ENCODE peak calls at places on chromosome X, in five cellular contexts. N, C, I, K and G are unnamed samples.

GRCh38 chrX:151722241-151722846 is 6.5 kb downstream of the FATE1 start:
- DNase-seq in K (no peak), N (no peak), C (no peak), I (no peak), G (peak)

GRCh38 chrX:118740276-118740889 is 13.0 kb downstream of the IL13RA1 start:
- DNase-seq in N (no peak), I (no peak), C (no peak), K (no peak), G (no peak)

GRCh38 chrX:149473092-149473491 is 32.0 kb downstream of the IDS start:
- DNase-seq in I (no peak), N (no peak), K (no peak), C (no peak), G (peak)

GRCh38 chrX:78527263-78527662 is 131.9 kb downstream of the RTL3 start:
- DNase-seq in N (no peak), K (no peak), I (no peak), C (no peak), G (no peak)

GRCh38 chrX:55867708-55868107 is 150.2 kb downstream of the RRAGB start:
- DNase-seq in N (no peak), K (no peak), I (no peak), C (no peak), G (no peak)

GRCh38 chrX:8548446-8548845 is 83.8 kb downstream of the VCX3B start:
- DNase-seq in I (no peak), C (no peak), K (no peak), N (no peak), G (no peak)

GRCh38 chrX:130330146-130330545 is 9.6 kb upstream of the SLC25A14 start:
- DNase-seq in C (no peak), I (no peak), K (no peak), N (no peak), G (no peak)

GRCh38 chrX:40007136-40007535 is 90.6 kb downstream of the BCOR start:
- DNase-seq in N (no peak), I (no peak), C (no peak), K (no peak), G (no peak)

GRCh38 chrX:96685205-96686099 is 810 bp downstream of the DIAPH2 start:
- DNase-seq in K (peak), N (no peak), I (peak), C (peak), G (peak)

GRCh38 chrX:38175140-38175539 is 45.5 kb downstream of the SRPX start:
- DNase-seq in N (peak), I (peak), C (no peak), K (peak), G (peak)

GRCh38 chrX:54495814-54496516 is at the start of gene FGD1:
- DNase-seq in N (peak), K (peak), I (peak), C (peak), G (peak)

GRCh38 chrX:70138622-70139021 is 5.4 kb downstream of the IGBP1 start:
- DNase-seq in N (no peak), C (no peak), K (no peak), I (no peak), G (no peak)

GRCh38 chrX:21837056-21837455 is 2.4 kb upstream of the MBTPS2 start:
- DNase-seq in C (no peak), N (no peak), I (no peak), K (no peak), G (peak)

GRCh38 chrX:18875256-18875878 is 108.5 kb downstream of the PHKA2 start:
- DNase-seq in N (no peak), K (no peak), I (no peak), C (no peak), G (no peak)

GRCh38 chrX:71999535-71999934 is 88.9 kb downstream of the NHSL2 start:
- DNase-seq in I (no peak), C (no peak), K (no peak), N (no peak), G (no peak)

GRCh38 chrX:40938418-40938817 is 146.8 kb upstream of the USP9X start:
- DNase-seq in C (no peak), K (no peak), I (peak), N (no peak), G (no peak)

GRCh38 chrX:15350329-15350996 is 15.1 kb upstream of the PIGA start:
- DNase-seq in K (no peak), I (no peak), C (no peak), N (no peak), G (peak)

GRCh38 chrX:45515262-45516215 is 314.9 kb upstream of the DIPK2B start:
- DNase-seq in K (peak), C (peak), N (peak), I (peak), G (peak)

GRCh38 chrX:7904557-7904956 is 22.7 kb downstream of the PNPLA4 start:
- DNase-seq in C (no peak), K (no peak), I (peak), N (no peak), G (no peak)

GRCh38 chrX:23871905-23872546 is 35.7 kb downstream of the APOO start:
- DNase-seq in N (no peak), I (no peak), K (no peak), C (no peak), G (no peak)

GRCh38 chrX:81259008-81259713 is 57.3 kb downstream of the SH3BGRL start:
- DNase-seq in K (no peak), C (no peak), N (no peak), I (peak), G (no peak)

GRCh38 chrX:13051529-13052172 is 7.2 kb upstream of the FAM9C start:
- DNase-seq in N (no peak), C (no peak), I (no peak), K (no peak), G (no peak)

GRCh38 chrX:120236676-120237460 is 13.7 kb upstream of the ZBTB33 start:
- DNase-seq in N (no peak), K (no peak), C (no peak), I (no peak), G (no peak)

GRCh38 chrX:33465137-33465536 is 253.8 kb upstream of the DMD start:
- DNase-seq in C (no peak), N (no peak), K (no peak), I (no peak), G (peak)